ENCODE peak calls at places on chromosome 5, in ten cellular contexts. G is HAP-1, V is MM.1S, A is fibroblast of lung, Y is cardiac muscle cell, T is H9, D is Panc1, Q is HepG2, I is stomach, E is left ventricle myocardium inferior. N is an unnamed sample.

GRCh38 chr5:67404261-67405100 is 207.9 kb upstream of the CD180 start:
- DNase-seq in Q (peak; percentile 8), V (no peak), T (no peak), E (no peak), I (no peak), D (peak; percentile 20), G (no peak), A (peak; percentile 72), Y (no peak), N (no peak)

GRCh38 chr5:7850241-7850532 is 746 bp downstream of the CFAP90 start:
- DNase-seq in T (peak; percentile 94), D (no peak), V (no peak), E (no peak), Q (peak; percentile 6), A (no peak), G (no peak), Y (no peak), I (no peak), N (peak; percentile 34)

GRCh38 chr5:87300744-87301143 is 33.1 kb downstream of the RASA1 start:
- DNase-seq in D (peak; percentile 92), I (no peak), T (no peak), V (no peak), G (no peak), Q (peak; percentile 13), Y (no peak), E (no peak), A (peak; percentile 84), N (no peak)

GRCh38 chr5:112681481-112681908 is 56.2 kb upstream of the APC start:
- DNase-seq in V (peak; percentile 69), E (no peak), Q (no peak), T (no peak), D (no peak), Y (no peak), I (no peak), A (no peak), G (no peak), N (no peak)

GRCh38 chr5:154850255-154851062 is at the start of gene FAXDC2:
- DNase-seq in I (peak; percentile 61), Q (peak; percentile 78), V (no peak), Y (peak; percentile 91), G (no peak), E (peak; percentile 81), T (peak; percentile 81), A (peak; percentile 88), D (no peak), N (peak; percentile 89)

GRCh38 chr5:112933651-112934365 is 11.8 kb upstream of the REEP5 start:
- DNase-seq in Y (no peak), G (no peak), T (no peak), Q (no peak), E (no peak), D (no peak), A (peak; percentile 66), I (no peak), V (no peak), N (no peak)

GRCh38 chr5:116853992-116854391 is 279.4 kb upstream of the SEMA6A start:
- DNase-seq in Q (no peak), A (no peak), V (no peak), G (no peak), D (no peak), I (no peak), E (no peak), Y (peak; percentile 15), T (no peak), N (no peak)

GRCh38 chr5:37724395-37725125 is 115.3 kb downstream of the GDNF start:
- DNase-seq in Y (no peak), Q (no peak), E (no peak), I (no peak), D (no peak), V (no peak), A (peak; percentile 60), T (no peak), G (no peak), N (no peak)

GRCh38 chr5:90518666-90519065 is 10.7 kb downstream of the LYSMD3 start:
- DNase-seq in A (no peak), Y (no peak), T (no peak), I (no peak), V (peak; percentile 71), G (no peak), Q (no peak), D (no peak), E (no peak), N (no peak)

GRCh38 chr5:83924891-83925290 is 204.2 kb upstream of the HAPLN1 start:
- DNase-seq in T (no peak), D (no peak), A (peak; percentile 57), G (no peak), Q (no peak), E (no peak), V (no peak), Y (no peak), I (no peak), N (no peak)

GRCh38 chr5:35780236-35780635 is 76.5 kb upstream of the IL7R start:
- DNase-seq in A (no peak), D (no peak), T (no peak), V (no peak), I (no peak), G (no peak), Y (no peak), E (no peak), Q (no peak), N (no peak)

GRCh38 chr5:178590141-178590923 is at the start of gene COL23A1:
- DNase-seq in Y (peak; percentile 90), G (peak; percentile 61), Q (no peak), A (peak; percentile 58), T (peak; percentile 77), V (no peak), E (peak; percentile 72), D (peak; percentile 15), I (peak; percentile 28), N (peak; percentile 30)

GRCh38 chr5:172496671-172497371 is 42.5 kb upstream of the SH3PXD2B start:
- DNase-seq in I (no peak), T (peak; percentile 25), Q (no peak), G (no peak), D (no peak), A (no peak), V (no peak), E (peak; percentile 70), Y (no peak), N (peak; percentile 60)

GRCh38 chr5:146690880-146691355 is 174.9 kb upstream of the GPR151 start:
- DNase-seq in V (no peak), I (no peak), Q (no peak), G (no peak), D (no peak), T (no peak), A (no peak), E (no peak), Y (no peak), N (no peak)

DNA sequence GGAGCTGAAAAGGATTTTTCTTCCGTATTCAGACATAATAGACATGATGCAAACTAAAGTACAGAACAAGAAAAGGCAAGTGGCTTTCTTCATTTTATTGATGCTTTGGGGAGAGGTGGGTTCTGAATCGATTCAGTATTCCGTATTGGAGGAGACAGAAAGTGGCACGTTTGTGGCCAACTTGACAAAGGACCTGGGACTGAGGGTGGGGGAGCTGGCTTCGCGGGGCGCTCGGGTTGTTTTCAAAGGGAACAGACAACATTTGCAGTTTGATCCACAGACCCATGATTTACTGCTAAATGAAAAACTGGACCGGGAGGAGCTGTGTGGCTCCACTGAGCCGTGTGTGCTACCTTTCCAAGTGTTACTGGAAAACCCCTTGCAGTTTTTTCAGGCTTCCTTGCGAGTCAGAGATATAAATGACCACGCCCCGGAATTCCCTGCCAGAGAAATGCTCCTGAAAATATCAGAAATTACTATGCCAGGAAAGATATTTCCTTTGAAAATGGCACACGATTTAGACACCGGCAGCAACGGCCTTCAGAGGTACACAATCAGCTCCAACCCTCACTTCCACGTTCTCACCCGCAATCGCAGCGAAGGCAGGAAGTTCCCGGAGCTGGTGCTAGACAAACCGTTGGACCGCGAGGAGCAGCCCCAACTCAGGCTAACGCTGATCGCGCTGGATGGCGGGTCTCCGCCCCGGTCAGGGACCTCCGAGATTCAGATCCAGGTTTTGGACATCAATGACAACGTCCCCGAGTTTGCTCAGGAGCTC is 547 bp downstream of the PCDHB6 start:
- DNase-seq in Q (no peak), G (no peak), D (no peak), V (no peak), I (no peak), E (no peak), T (no peak), Y (no peak), A (no peak), N (no peak)
- H3K9me3 ChIP-seq in Q (no peaks in the 10 kb centered on the region), G (no peaks in the 10 kb centered on the region), D (no peaks in the 10 kb centered on the region), V (no peaks in the 10 kb centered on the region), I (peaks cover 58% of the 10 kb centered on the region), E (peaks cover 96% of the 10 kb centered on the region), T (peaks cover 9% of the 10 kb centered on the region), Y (no peaks in the 10 kb centered on the region), A (no peaks in the 10 kb centered on the region), N (peaks cover 40% of the 10 kb centered on the region)

DNA sequence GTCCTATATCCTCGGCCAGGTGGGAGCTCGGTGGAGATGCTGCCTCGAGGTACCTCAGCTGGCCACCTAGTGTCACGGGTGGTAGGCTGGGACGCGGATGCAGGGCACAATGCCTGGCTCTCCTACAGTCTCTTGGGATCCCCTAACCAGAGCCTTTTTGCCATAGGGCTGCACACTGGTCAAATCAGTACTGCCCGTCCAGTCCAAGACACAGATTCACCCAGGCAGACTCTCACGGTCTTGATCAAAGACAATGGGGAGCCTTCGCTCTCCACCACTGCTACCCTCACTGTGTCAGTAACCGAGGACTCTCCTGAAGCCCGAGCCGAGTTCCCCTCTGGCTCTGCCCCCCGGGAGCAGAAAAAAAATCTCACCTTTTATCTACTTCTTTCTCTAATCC is 2.0 kb downstream of the PCDHGC3 start:
- DNase-seq in A (no peak), Y (no peak), Q (no peak), V (no peak), G (no peak), E (no peak), T (no peak), D (no peak), I (no peak), N (no peak)
- H3K4me1 ChIP-seq in A (peaks cover 18% of the 10 kb centered on the region), Y (no peaks in the 10 kb centered on the region), Q (no peaks in the 10 kb centered on the region), V (peaks cover 5% of the 10 kb centered on the region), G (peaks cover 9% of the 10 kb centered on the region), E (peaks cover 64% of the 10 kb centered on the region), T (peaks cover 2% of the 10 kb centered on the region), D (peaks cover 12% of the 10 kb centered on the region), I (peaks cover 65% of the 10 kb centered on the region), N (peaks cover 24% of the 10 kb centered on the region)

DNA sequence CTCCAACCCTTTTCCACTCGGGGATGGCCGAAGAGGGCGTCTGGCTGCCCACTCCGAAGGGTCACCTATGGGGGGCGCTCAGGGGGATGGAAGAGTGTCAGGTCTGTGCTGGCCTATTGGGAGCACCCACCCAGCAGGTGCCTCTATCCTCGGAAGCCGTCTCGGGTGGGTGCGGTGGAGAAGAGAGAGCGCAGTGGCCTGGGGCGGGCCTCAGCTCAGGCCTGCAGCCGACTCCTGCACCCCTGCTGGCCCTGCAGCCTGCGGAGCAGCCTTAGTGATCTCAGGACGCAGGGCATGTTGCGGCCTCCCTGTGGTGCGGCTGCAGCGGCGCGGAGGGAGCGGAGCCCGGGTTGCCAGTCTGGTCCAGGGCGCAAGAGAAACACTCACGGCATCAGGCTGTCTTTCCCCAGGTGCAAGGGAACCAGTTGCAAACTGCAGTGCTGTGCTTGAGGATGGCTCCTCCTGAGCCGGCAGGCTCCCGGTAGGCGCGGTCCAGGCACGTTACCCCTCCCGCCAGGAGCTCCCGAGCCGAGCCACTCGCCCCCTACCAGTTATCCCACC is 1.5 kb upstream of the IRX2 start:
- DNase-seq in A (no peak), V (no peak), I (peak; percentile 46), T (no peak), Y (peak; percentile 63), Q (no peak), G (no peak), D (no peak), E (no peak), N (no peak)
- H3K9me3 ChIP-seq in A (no peaks in the 10 kb centered on the region), V (no peaks in the 10 kb centered on the region), I (no peaks in the 10 kb centered on the region), T (no peaks in the 10 kb centered on the region), Y (no peaks in the 10 kb centered on the region), Q (no peaks in the 10 kb centered on the region), G (peaks cover 8% of the 10 kb centered on the region), D (no peaks in the 10 kb centered on the region), E (no peaks in the 10 kb centered on the region), N (no peaks in the 10 kb centered on the region)

GRCh38 chr5:135322744-135323143 is 76.3 kb downstream of the MACROH2A1 start:
- DNase-seq in T (no peak), Q (no peak), A (no peak), V (no peak), I (no peak), G (no peak), D (no peak), E (no peak), Y (no peak), N (no peak)
- H3K4me1 ChIP-seq in T (no peaks in the 10 kb centered on the region), Q (peaks cover 68% of the 10 kb centered on the region), A (no peaks in the 10 kb centered on the region), V (no peaks in the 10 kb centered on the region), I (no peaks in the 10 kb centered on the region), G (no peaks in the 10 kb centered on the region), D (no peaks in the 10 kb centered on the region), E (no peaks in the 10 kb centered on the region), Y (peaks cover 4% of the 10 kb centered on the region), N (no peaks in the 10 kb centered on the region)

N was measured in uterus.